ENCODE peak calls at places on chromosomes 16 and 17, in five cellular contexts. B is epithelial cell of proximal tubule, S is adrenal gland, O is cardiac fibroblast, R is BJ. Z is an unnamed sample.
A peak's percentile ranks its signal among the peaks of the same experiment; 100 is the strongest.

GRCh38 chr16:57623251-57624043 is 5.0 kb upstream of the ADGRG1 start:
- DNase-seq in B (no peak), S (peak; percentile 68), O (peak; percentile 85), R (no peak), Z (no peak)

GRCh38 chr17:18850679-18851078 is 7.3 kb upstream of the PRPSAP2 start:
- DNase-seq in B (no peak), S (no peak), O (no peak), R (no peak), Z (no peak)

GRCh38 chr17:8231701-8232100 is 16.2 kb downstream of the CTC1 start:
- DNase-seq in B (no peak), S (no peak), O (no peak), R (no peak), Z (no peak)

GRCh38 chr16:66324785-66325184 is 41.7 kb upstream of the CDH5 start:
- DNase-seq in B (no peak), S (no peak), O (peak; percentile 9), R (no peak), Z (no peak)

GRCh38 chr17:6534846-6535514 is 21.4 kb downstream of the PITPNM3 start:
- DNase-seq in B (no peak), S (no peak), O (no peak), R (no peak), Z (no peak)

GRCh38 chr16:85412911-85413520 is 200.1 kb upstream of the GSE1 start:
- DNase-seq in B (no peak), S (peak; percentile 11), O (no peak), R (no peak), Z (no peak)

GRCh38 chr17:40560592-40561293 is 4.5 kb downstream of the CCR7 start:
- DNase-seq in B (peak; percentile 89), S (no peak), O (peak; percentile 66), R (no peak), Z (no peak)

GRCh38 chr17:8839410-8839935 is 28.0 kb downstream of the PIK3R6 start:
- DNase-seq in B (no peak), S (no peak), O (no peak), R (no peak), Z (no peak)

GRCh38 chr17:1491406-1492248 is 859 bp downstream of the MYO1C start:
- DNase-seq in B (no peak), S (peak; percentile 46), O (peak; percentile 65), R (no peak), Z (no peak)

GRCh38 chr16:87955302-87956168 is 4.3 kb downstream of the BANP start:
- DNase-seq in B (no peak), S (no peak), O (no peak), R (no peak), Z (no peak)

GRCh38 chr16:50636865-50637374 is 44.2 kb downstream of the SNX20 start:
- DNase-seq in B (no peak), S (no peak), O (no peak), R (no peak), Z (no peak)

GRCh38 chr17:79457889-79458288 is 153.0 kb downstream of the RBFOX3 start:
- DNase-seq in B (no peak), S (no peak), O (no peak), R (no peak), Z (no peak)

GRCh38 chr16:47316686-47317085 is 144.2 kb downstream of the ITFG1 start:
- DNase-seq in B (no peak), S (no peak), O (no peak), R (no peak), Z (no peak)

GRCh38 chr16:59356709-59357108 is 622.6 kb upstream of the GOT2 start:
- DNase-seq in B (no peak), S (no peak), O (no peak), R (no peak), Z (no peak)

DNA sequence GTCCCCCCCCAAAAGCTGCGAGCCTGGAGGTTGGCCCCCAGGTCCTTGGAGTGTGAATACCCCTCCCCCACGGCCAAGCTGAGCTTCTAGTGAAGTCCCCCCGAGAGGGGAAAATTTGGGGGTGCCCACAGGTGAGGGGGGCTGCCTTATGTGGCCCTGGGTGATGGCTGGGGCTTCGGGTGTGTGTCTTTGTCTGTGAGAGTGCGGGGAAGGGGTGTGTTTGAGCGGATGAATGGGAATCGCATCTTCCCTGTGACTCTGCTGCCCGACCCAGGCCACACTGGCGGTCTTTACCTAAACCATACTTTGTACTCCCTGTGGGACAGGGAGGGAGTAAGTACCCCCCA is 1.2 kb downstream of the SBK1 start:
- DNase-seq in B (no peak), S (no peak), O (no peak), R (no peak), Z (no peak)
- H3K4me3 ChIP-seq in B (no peak overlapping the region), S (no peak overlapping the region), O (no peak overlapping the region), R (no peak overlapping the region), Z (peak overlapping the region; percentile 69)

GRCh38 chr16:23377071-23377931 is 75.2 kb downstream of the SCNN1B start:
- DNase-seq in B (no peak), S (no peak), O (no peak), R (no peak), Z (no peak)

GRCh38 chr16:23378256-23378655 is 74.7 kb downstream of the COG7 start:
- DNase-seq in B (no peak), S (no peak), O (no peak), R (no peak), Z (no peak)

GRCh38 chr16:23380501-23380951 is 72.5 kb downstream of the COG7 start:
- DNase-seq in B (no peak), S (no peak), O (no peak), R (no peak), Z (no peak)

GRCh38 chr16:23379707-23380106 is 73.3 kb downstream of the COG7 start:
- DNase-seq in B (no peak), S (no peak), O (no peak), R (no peak), Z (no peak)

GRCh38 chr16:23378921-23379320 is 74.1 kb downstream of the COG7 start:
- DNase-seq in B (no peak), S (no peak), O (no peak), R (no peak), Z (no peak)
- H3K4me3 ChIP-seq in B (no peak overlapping the region), S (no peak overlapping the region), O (no peak overlapping the region), R (no peak overlapping the region), Z (no peak overlapping the region)

GRCh38 chr16:88969361-88969831 is 7.6 kb downstream of the CBFA2T3 start:
- DNase-seq in B (no peak), S (no peak), O (no peak), R (no peak), Z (no peak)

GRCh38 chr16:88966986-88967799 is 9.8 kb downstream of the CBFA2T3 start:
- DNase-seq in B (no peak), S (no peak), O (no peak), R (no peak), Z (no peak)

GRCh38 chr16:88970095-88970494 is 6.9 kb downstream of the CBFA2T3 start:
- DNase-seq in B (no peak), S (no peak), O (no peak), R (no peak), Z (no peak)

GRCh38 chr16:88967800-88968588 is 9.0 kb downstream of the CBFA2T3 start:
- DNase-seq in B (no peak), S (no peak), O (no peak), R (no peak), Z (no peak)

DNA sequence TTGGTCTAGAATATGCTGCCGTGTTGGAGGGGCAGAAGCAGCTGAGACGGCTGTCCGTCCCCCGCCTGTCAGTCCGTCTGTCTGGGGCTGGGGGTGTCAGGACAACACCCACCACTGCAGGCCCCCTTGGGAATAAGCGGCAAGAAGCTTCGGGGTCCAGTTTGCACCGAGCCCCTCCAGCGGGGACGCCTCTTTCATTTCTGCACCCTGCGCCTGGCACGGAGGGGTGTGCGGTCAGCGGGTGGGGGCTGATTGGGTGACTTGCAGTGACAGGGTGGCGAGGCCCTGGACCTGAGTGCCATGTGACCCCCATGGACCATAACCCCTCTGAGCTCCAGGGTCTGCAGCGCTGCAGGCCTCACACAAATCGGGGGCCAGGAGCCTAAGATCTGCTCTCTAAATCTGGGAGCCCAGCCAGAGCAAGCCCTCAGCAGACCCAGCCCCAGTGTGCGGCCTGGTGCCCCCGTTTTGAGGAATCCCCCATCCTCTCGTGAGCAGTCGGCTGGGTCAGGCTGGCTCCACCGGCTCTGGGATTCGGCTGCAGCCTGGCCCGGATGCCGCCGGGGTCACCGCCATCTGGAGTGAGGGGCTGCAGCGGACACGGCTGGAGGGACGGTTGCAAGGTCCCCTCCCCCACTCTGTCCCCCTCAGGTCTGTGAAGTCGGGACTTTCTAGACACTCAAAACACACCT is 8.3 kb downstream of the CBFA2T3 start:
- DNase-seq in B (no peak), S (no peak), O (no peak), R (no peak), Z (no peak)
- H3K4me3 ChIP-seq in B (no peak overlapping the region), S (no peak overlapping the region), O (no peak overlapping the region), R (no peak overlapping the region), Z (no peak overlapping the region)

GRCh38 chr17:48756816-48757215 is 28.3 kb upstream of the HOXB13 start:
- DNase-seq in B (no peak), S (no peak), O (no peak), R (no peak), Z (no peak)

GRCh38 chr17:48757524-48757961 is 29.0 kb upstream of the HOXB13 start:
- DNase-seq in B (peak; percentile 43), S (no peak), O (no peak), R (peak; percentile 3), Z (peak; percentile 5)

GRCh38 chr17:48754500-48755261 is 26.1 kb upstream of the HOXB13 start:
- DNase-seq in B (no peak), S (no peak), O (no peak), R (no peak), Z (no peak)

GRCh38 chr17:48753794-48754499 is 25.4 kb upstream of the HOXB13 start:
- DNase-seq in B (peak; percentile 20), S (peak; percentile 42), O (no peak), R (no peak), Z (no peak)

DNA sequence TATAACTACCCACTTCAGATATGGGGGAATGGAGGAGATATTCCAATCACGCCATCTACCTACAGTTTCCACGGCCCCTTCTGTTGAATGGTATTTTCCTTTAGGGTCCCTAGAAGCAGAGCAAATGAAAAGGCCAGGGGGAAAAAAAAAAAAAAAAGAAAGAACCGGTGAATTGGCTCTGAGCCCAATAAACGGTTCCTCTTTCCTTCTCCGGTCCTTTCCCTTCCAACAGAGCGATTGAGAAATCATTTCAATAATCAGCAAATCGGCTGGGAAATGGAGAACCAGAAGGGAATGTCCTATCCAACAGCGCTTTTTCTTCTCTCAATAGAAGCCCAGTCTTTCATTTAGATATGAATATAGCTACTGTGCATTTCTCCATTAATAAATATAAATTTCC is 26.8 kb upstream of the HOXB13 start:
- DNase-seq in B (no peak), S (no peak), O (no peak), R (no peak), Z (no peak)
- H3K4me3 ChIP-seq in B (no peak overlapping the region), S (no peak overlapping the region), O (no peak overlapping the region), R (no peak overlapping the region), Z (no peak overlapping the region)

DNA sequence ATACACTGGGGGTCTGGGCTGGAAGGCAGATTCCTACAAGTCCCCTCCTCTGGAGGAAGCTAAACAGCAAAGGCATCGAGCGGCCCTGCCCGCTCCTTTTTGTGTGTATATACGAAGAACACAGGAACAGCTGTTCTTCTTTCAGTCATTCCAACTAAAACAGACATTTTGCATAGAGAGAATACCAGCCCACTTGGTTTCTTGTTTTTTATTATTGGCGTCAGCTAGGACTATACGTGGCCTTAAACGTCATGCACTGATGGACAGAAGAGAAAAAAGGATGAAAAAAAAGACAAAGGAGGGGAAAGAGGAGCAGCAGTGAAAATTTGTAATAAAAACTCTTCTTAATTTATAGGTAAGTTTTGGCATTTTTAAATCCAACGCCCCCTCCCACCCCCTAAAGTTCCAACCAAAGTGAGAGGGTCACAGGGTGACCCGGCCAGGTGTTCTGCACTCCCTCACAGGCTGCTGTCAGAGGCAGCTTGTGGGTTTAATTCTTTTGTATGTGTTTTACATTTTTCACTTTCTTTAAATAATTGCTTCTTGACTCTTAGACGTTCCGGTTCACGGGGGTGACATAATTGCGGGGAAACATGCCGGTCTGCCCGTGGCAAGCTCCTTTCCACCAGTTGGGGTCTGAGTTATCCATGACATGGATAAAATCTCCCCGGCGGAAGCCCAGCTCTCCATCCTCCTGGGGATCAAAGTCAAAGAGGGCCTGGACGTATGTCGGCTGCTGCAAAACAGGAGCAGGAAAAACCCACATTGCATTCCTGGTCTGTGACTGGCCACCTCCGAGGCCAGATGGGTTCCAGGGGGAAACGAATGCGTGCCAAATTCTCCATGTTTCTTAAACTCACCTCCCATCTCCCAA is 30.8 kb upstream of the SLC25A19 start:
- DNase-seq in B (no peak), S (no peak), O (peak; percentile 32), R (no peak), Z (no peak)
- H3K4me3 ChIP-seq in B (no peak overlapping the region), S (no peak overlapping the region), O (no peak overlapping the region), R (no peak overlapping the region), Z (no peak overlapping the region)

Z was measured in retinal pigment epithelial cell.